ENCODE peak calls at places on chromosomes 1 and 21, in five cellular contexts. O is A549; G is brain microvascular endothelial cell; I is CD8-positive, alpha-beta T cell; H is esophagus squamous epithelium. C is an unnamed sample.

GRCh38 chr1:227766015-227766634 is 30.9 kb downstream of the SNAP47 start:
- DNase-seq in O (no peak), G (no peak), I (peak; percentile 91), H (no peak), C (no peak)

GRCh38 chr1:154483941-154484803 is 17.8 kb upstream of the TDRD10 start:
- DNase-seq in O (peak; percentile 30), G (peak; percentile 77), I (no peak), H (no peak), C (peak; percentile 90)

GRCh38 chr1:47843059-47843458 is 154.1 kb downstream of the TRABD2B start:
- DNase-seq in O (no peak), G (no peak), I (no peak), H (no peak), C (no peak)

GRCh38 chr1:210302501-210302900 is 26.2 kb upstream of the HHAT start:
- DNase-seq in O (no peak), G (no peak), I (no peak), H (no peak), C (no peak)

GRCh38 chr1:221696045-221696444 is 45.8 kb downstream of the DUSP10 start:
- DNase-seq in O (no peak), G (no peak), I (no peak), H (no peak), C (no peak)

GRCh38 chr1:7948950-7949349 is 8.3 kb upstream of the TNFRSF9 start:
- DNase-seq in O (no peak), G (peak; percentile 64), I (no peak), H (no peak), C (no peak)

GRCh38 chr1:18256318-18257235 is 149.0 kb downstream of the IGSF21 start:
- DNase-seq in O (peak; percentile 11), G (peak; percentile 13), I (no peak), H (no peak), C (no peak)

GRCh38 chr1:85148524-85149250 is 52.1 kb downstream of the SYDE2 start:
- DNase-seq in O (no peak), G (no peak), I (no peak), H (no peak), C (no peak)

GRCh38 chr1:236075848-236076247 is 11.0 kb upstream of the NID1 start:
- DNase-seq in O (no peak), G (no peak), I (no peak), H (no peak), C (no peak)

GRCh38 chr1:87279966-87280535 is 48.6 kb upstream of the LMO4 start:
- DNase-seq in O (peak; percentile 14), G (no peak), I (no peak), H (no peak), C (no peak)
- TF ChIP-seq CTCF in O (peak; percentile 27), G (peak; percentile 6), I (no peak), H (no peak), C (no peak)

GRCh38 chr21:39386899-39387298 is 38.0 kb upstream of the HMGN1 start:
- DNase-seq in O (no peak), G (no peak), I (no peak), H (no peak), C (no peak)
- H3K4me3 ChIP-seq in O (no peak overlapping the region), G (no peak overlapping the region), I (no peak overlapping the region), H (no peak overlapping the region), C (no peak overlapping the region)

GRCh38 chr1:110766336-110766647 is 91.6 kb upstream of the KCNA3 start:
- DNase-seq in O (no peak), G (no peak), I (no peak), H (no peak), C (no peak)
- TF ChIP-seq CTCF in O (no peak), G (no peak), I (no peak), H (no peak), C (no peak)

DNA sequence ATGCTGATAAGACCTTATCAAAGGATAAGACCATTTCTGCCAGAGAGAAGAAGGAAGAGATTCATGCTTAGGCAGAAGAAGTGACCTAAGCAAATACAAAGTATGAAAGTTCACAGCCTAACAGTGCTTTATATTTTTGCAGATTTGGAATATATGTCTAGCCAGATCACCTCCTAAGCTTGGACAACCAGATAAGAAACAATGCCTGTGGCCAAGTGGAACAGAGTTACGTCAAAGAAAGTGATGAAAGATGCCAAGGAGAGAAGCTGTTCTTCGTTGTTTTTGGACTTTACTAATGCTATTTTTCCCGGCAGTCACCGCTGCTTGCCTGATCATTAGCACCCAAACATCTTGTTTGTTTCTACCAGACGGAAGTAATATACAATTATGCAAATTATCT is 489.1 kb upstream of the C1orf87 start:
- DNase-seq in O (no peak), G (no peak), I (no peak), H (no peak), C (no peak)
- H3K4me3 ChIP-seq in O (no peak overlapping the region), G (no peak overlapping the region), I (no peak overlapping the region), H (no peak overlapping the region), C (no peak overlapping the region)

GRCh38 chr1:207985996-207986395 is 75.1 kb upstream of the CD34 start:
- DNase-seq in O (no peak), G (no peak), I (no peak), H (no peak), C (no peak)

GRCh38 chr1:207983044-207983443 is 72.1 kb upstream of the CD34 start:
- DNase-seq in O (no peak), G (no peak), I (no peak), H (no peak), C (no peak)

GRCh38 chr1:207985190-207985589 is 74.3 kb upstream of the CD34 start:
- DNase-seq in O (no peak), G (no peak), I (no peak), H (no peak), C (no peak)

GRCh38 chr1:207978441-207978840 is 67.5 kb upstream of the CD34 start:
- DNase-seq in O (no peak), G (no peak), I (no peak), H (no peak), C (no peak)

GRCh38 chr1:207981976-207982375 is 71.1 kb upstream of the CD34 start:
- DNase-seq in O (peak; percentile 42), G (no peak), I (no peak), H (no peak), C (peak; percentile 25)
- TF ChIP-seq CTCF in O (no peak), G (peak; percentile 76), I (no peak), H (no peak), C (peak; percentile 60)

GRCh38 chr1:25874635-25875153 is 814 bp downstream of the PAQR7 start:
- DNase-seq in O (no peak), G (no peak), I (no peak), H (no peak), C (no peak)

GRCh38 chr1:25872708-25873107 is 2.8 kb downstream of the PAQR7 start:
- DNase-seq in O (no peak), G (no peak), I (no peak), H (no peak), C (no peak)

GRCh38 chr1:25873120-25873519 is 2.4 kb downstream of the PAQR7 start:
- DNase-seq in O (no peak), G (no peak), I (no peak), H (no peak), C (no peak)

GRCh38 chr1:25875154-25875855 is at the start of gene PAQR7:
- DNase-seq in O (peak; percentile 37), G (peak; percentile 44), I (peak; percentile 77), H (no peak), C (peak; percentile 70)

GRCh38 chr1:25874209-25874608 is 1.3 kb downstream of the PAQR7 start:
- DNase-seq in O (no peak), G (no peak), I (no peak), H (no peak), C (no peak)
- H3K4me3 ChIP-seq in O (peak overlapping the region; percentile 58), G (peak overlapping the region; percentile 66), I (peak overlapping the region; percentile 76), H (peak overlapping the region; percentile 74), C (no peak overlapping the region)

C was measured in endothelial cell of umbilical vein.